ENCODE peak calls at places on chromosome 9, in seven cellular contexts. A is left lung, Y is pancreas, U is lung, X is bronchial epithelial cell, K is spleen, F is HepG2. E is an unnamed sample.

GRCh38 chr9:110064721-110065252 is 143.2 kb downstream of the C9orf152 start:
- DNase-seq in A (no peak), Y (no peak), U (no peak), X (no peak), K (no peak), F (no peak), E (no peak)

GRCh38 chr9:70551391-70551790 is 136.9 kb upstream of the KLF9 start:
- DNase-seq in A (no peak), Y (no peak), U (no peak), X (peak; percentile 17), K (no peak), F (no peak), E (no peak)

GRCh38 chr9:134422301-134422700 is 96.0 kb downstream of the RXRA start:
- DNase-seq in A (no peak), Y (no peak), U (peak; percentile 83), X (peak; percentile 32), K (no peak), F (no peak), E (peak; percentile 88)

GRCh38 chr9:128007566-128008138 is 26.9 kb upstream of the EEIG1 start:
- DNase-seq in A (no peak), Y (no peak), U (peak; percentile 67), X (peak; percentile 35), K (peak; percentile 96), F (peak; percentile 45), E (no peak)

GRCh38 chr9:105291938-105292337 is 47.5 kb downstream of the SLC44A1 start:
- DNase-seq in A (no peak), Y (no peak), U (no peak), X (no peak), K (no peak), F (no peak), E (no peak)

GRCh38 chr9:89408628-89409101 is 89.2 kb downstream of the SEMA4D start:
- DNase-seq in A (no peak), Y (no peak), U (no peak), X (no peak), K (peak; percentile 92), F (no peak), E (no peak)

GRCh38 chr9:76109953-76110352 is 219.5 kb downstream of the PCSK5 start:
- DNase-seq in A (no peak), Y (no peak), U (peak; percentile 29), X (peak; percentile 80), K (no peak), F (no peak), E (no peak)

GRCh38 chr9:126325779-126326178 is 850 bp upstream of the MVB12B start:
- DNase-seq in A (no peak), Y (no peak), U (no peak), X (no peak), K (no peak), F (no peak), E (no peak)

GRCh38 chr9:79858509-79858908 is 286.7 kb downstream of the TLE4 start:
- DNase-seq in A (no peak), Y (no peak), U (no peak), X (no peak), K (no peak), F (peak; percentile 1), E (no peak)

GRCh38 chr9:110178281-110178680 is 29.7 kb downstream of the C9orf152 start:
- DNase-seq in A (no peak), Y (no peak), U (no peak), X (peak; percentile 17), K (no peak), F (no peak), E (no peak)

GRCh38 chr9:15293727-15294405 is 13.2 kb downstream of the TTC39B start:
- DNase-seq in A (no peak), Y (no peak), U (no peak), X (no peak), K (no peak), F (no peak), E (no peak)

GRCh38 chr9:81597749-81598497 is 91.4 kb downstream of the TLE1 start:
- DNase-seq in A (no peak), Y (no peak), U (no peak), X (no peak), K (no peak), F (no peak), E (no peak)

GRCh38 chr9:107488400-107489143 is 997 bp downstream of the KLF4 start:
- DNase-seq in A (peak; percentile 90), Y (peak; percentile 81), U (peak; percentile 74), X (peak; percentile 37), K (peak; percentile 86), F (no peak), E (peak; percentile 89)

GRCh38 chr9:38263534-38263933 is 129.0 kb upstream of the ALDH1B1 start:
- DNase-seq in A (no peak), Y (no peak), U (no peak), X (peak; percentile 56), K (no peak), F (peak; percentile 7), E (no peak)

GRCh38 chr9:18849186-18849724 is 183.8 kb downstream of the SAXO1 start:
- DNase-seq in A (no peak), Y (no peak), U (no peak), X (no peak), K (no peak), F (no peak), E (no peak)

GRCh38 chr9:8725635-8726034 is 926.1 kb upstream of the DMAC1 start:
- DNase-seq in A (no peak), Y (no peak), U (no peak), X (no peak), K (no peak), F (no peak), E (no peak)

GRCh38 chr9:71928376-71928775 is 16.9 kb downstream of the C9orf85 start:
- DNase-seq in A (no peak), Y (no peak), U (no peak), X (no peak), K (no peak), F (no peak), E (no peak)

GRCh38 chr9:107944387-107944786 is 454.8 kb upstream of the KLF4 start:
- DNase-seq in A (no peak), Y (no peak), U (no peak), X (no peak), K (no peak), F (no peak), E (no peak)

GRCh38 chr9:76665458-76665857 is 98.8 kb upstream of the PCA3 start:
- DNase-seq in A (no peak), Y (no peak), U (no peak), X (no peak), K (no peak), F (no peak), E (no peak)

GRCh38 chr9:117616436-117616835 is 87.8 kb upstream of the TLR4 start:
- DNase-seq in A (no peak), Y (no peak), U (no peak), X (no peak), K (no peak), F (no peak), E (no peak)

GRCh38 chr9:89497181-89497963 is 541 bp downstream of the SEMA4D start:
- DNase-seq in A (peak; percentile 87), Y (peak; percentile 67), U (no peak), X (no peak), K (peak; percentile 89), F (no peak), E (no peak)

GRCh38 chr9:92614763-92615441 is 55.0 kb downstream of the IPPK start:
- DNase-seq in A (no peak), Y (no peak), U (no peak), X (no peak), K (no peak), F (no peak), E (no peak)

GRCh38 chr9:108039491-108039890 is 549.9 kb upstream of the KLF4 start:
- DNase-seq in A (no peak), Y (no peak), U (no peak), X (peak; percentile 63), K (no peak), F (no peak), E (no peak)

GRCh38 chr9:81759680-81760215 is 70.4 kb upstream of the TLE1 start:
- DNase-seq in A (no peak), Y (no peak), U (no peak), X (peak; percentile 91), K (no peak), F (peak; percentile 53), E (no peak)

GRCh38 chr9:37034320-37034937 is 361 bp upstream of the PAX5 start:
- DNase-seq in A (no peak), Y (peak; percentile 69), U (no peak), X (no peak), K (peak; percentile 91), F (no peak), E (no peak)

DNA sequence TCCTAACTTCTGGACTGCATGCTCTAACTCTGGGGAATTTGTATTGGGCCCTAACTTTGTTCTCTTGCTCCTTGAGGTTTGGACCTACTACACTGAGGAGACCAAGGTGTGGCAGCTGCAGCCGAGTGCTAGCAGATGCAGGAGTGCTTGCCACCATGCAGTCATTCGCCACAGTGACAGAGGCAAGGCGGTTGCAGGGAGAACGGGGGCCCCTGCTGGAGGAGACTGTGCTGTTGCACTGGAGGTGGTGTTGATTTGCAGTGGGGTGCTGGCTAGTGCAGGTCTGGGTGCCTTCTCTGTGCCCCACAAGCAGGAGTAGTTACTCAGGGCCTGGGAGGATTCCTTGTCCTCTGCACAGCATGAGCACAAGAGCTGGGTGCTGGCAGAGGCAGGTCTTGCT is 22.4 kb upstream of the DIRAS2 start:
- DNase-seq in A (no peak), Y (no peak), U (no peak), X (no peak), K (no peak), F (no peak), E (no peak)
- TF ChIP-seq CTCF in A (no peak), Y (no peak), U (no peak), X (no peak), K (no peak), F (no peak), E (no peak)

DNA sequence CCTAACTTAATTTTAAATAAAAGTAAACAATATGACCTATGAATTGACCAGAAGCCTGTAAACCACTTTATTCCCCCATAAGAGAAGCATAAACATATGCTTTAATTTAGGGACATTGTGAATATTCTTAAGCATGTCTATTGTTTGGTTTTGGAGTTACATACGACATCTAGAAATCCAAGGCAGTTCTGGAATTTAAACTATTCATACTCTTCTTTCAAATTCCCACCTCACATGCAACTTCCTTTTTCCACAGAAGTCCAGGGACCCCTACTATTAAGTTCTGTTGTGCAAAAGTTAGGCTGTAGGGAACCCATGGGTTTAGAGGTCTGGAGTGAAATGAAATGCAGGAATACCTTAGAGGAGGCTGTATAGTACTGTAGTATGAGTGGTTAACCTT is 2.1 kb downstream of the RIC1 start:
- DNase-seq in A (no peak), Y (no peak), U (no peak), X (no peak), K (no peak), F (peak; percentile 23), E (no peak)
- H3K4me3 ChIP-seq in A (peak overlapping the region; percentile 91), Y (peak overlapping the region; percentile 4), U (no peak overlapping the region), X (no peak overlapping the region), K (no peak overlapping the region), F (peak overlapping the region; percentile 97), E (peak overlapping the region; percentile 93)

DNA sequence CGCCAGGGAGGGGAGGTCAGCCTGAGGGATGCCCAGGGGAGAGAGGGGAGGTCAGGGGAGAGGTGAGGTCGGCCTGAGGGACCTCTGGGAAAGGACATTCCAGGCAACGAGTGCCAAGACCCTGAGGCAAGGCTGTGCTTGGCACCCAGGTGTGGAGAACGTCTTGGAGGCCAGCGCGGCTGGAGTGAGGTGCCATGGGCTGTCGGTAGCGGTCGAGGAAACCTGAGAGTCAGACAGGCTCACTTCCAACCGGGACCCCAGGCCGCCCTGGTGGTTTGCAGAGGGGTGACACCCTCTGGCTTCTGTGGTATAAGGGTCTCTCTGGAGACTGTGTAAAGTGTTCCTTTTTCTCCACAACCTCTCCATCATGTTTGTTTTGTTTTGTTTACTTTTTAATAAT is 82.9 kb downstream of the CACNA1B start:
- DNase-seq in A (no peak), Y (no peak), U (no peak), X (no peak), K (no peak), F (no peak), E (no peak)
- TF ChIP-seq CTCF in A (no peak), Y (no peak), U (no peak), X (no peak), K (no peak), F (no peak), E (no peak)

GRCh38 chr9:676780-677458 is 164.6 kb upstream of the DMRT1 start:
- DNase-seq in A (no peak), Y (no peak), U (peak; percentile 22), X (peak; percentile 88), K (no peak), F (peak; percentile 86), E (no peak)
- H3K4me3 ChIP-seq in A (peak overlapping the region; percentile 27), Y (no peak overlapping the region), U (no peak overlapping the region), X (no peak overlapping the region), K (peak overlapping the region; percentile 25), F (peak overlapping the region; percentile 28), E (peak overlapping the region; percentile 41)

E was measured in suprapubic skin.